ENCODE peak calls at places on chromosomes 7 and 10, in six cellular contexts. One of them, this sample, is unnamed.

GRCh38 chr7:25861704-25862253 is 290.2 kb upstream of the NFE2L3 start:
- DNase-seq in upper lobe of right lung: no peak
- DNase-seq in H9: no peak
- DNase-seq in neural crest cell: no peak
- DNase-seq in GM10248: no peak
- DNase-seq in esophagus squamous epithelium: no peak
- DNase-seq in this sample: no peak

GRCh38 chr7:140640060-140640611 is 477 bp downstream of the DENND2A start:
- DNase-seq in upper lobe of right lung: peak; percentile 69
- DNase-seq in H9: peak; percentile 51
- DNase-seq in neural crest cell: peak; percentile 36
- DNase-seq in GM10248: peak; percentile 37
- DNase-seq in esophagus squamous epithelium: no peak
- DNase-seq in this sample: no peak

GRCh38 chr10:24561453-24561852 is 162.2 kb downstream of the ARHGAP21 start:
- DNase-seq in upper lobe of right lung: no peak
- DNase-seq in H9: no peak
- DNase-seq in neural crest cell: no peak
- DNase-seq in GM10248: no peak
- DNase-seq in esophagus squamous epithelium: no peak
- DNase-seq in this sample: peak; percentile 2

GRCh38 chr10:110610308-110610774 is 33.8 kb upstream of the RBM20 start:
- DNase-seq in upper lobe of right lung: no peak
- DNase-seq in H9: peak; percentile 81
- DNase-seq in neural crest cell: peak; percentile 58
- DNase-seq in GM10248: peak; percentile 61
- DNase-seq in esophagus squamous epithelium: no peak
- DNase-seq in this sample: peak; percentile 3

GRCh38 chr7:298739-299138 is 8.8 kb downstream of the FOXL3 start:
- DNase-seq in upper lobe of right lung: no peak
- DNase-seq in H9: peak; percentile 18
- DNase-seq in neural crest cell: no peak
- DNase-seq in GM10248: no peak
- DNase-seq in esophagus squamous epithelium: no peak
- DNase-seq in this sample: no peak

GRCh38 chr10:67923551-67923950 is 39.1 kb downstream of the SIRT1 start:
- DNase-seq in upper lobe of right lung: no peak
- DNase-seq in H9: no peak
- DNase-seq in neural crest cell: no peak
- DNase-seq in GM10248: no peak
- DNase-seq in esophagus squamous epithelium: no peak
- DNase-seq in this sample: no peak

GRCh38 chr7:50339990-50340500 is 35.5 kb downstream of the IKZF1 start:
- DNase-seq in upper lobe of right lung: no peak
- DNase-seq in H9: no peak
- DNase-seq in neural crest cell: no peak
- DNase-seq in GM10248: no peak
- DNase-seq in esophagus squamous epithelium: no peak
- DNase-seq in this sample: no peak

GRCh38 chr7:134469622-134470021 is 10.7 kb upstream of the AKR1B1 start:
- DNase-seq in upper lobe of right lung: no peak
- DNase-seq in H9: no peak
- DNase-seq in neural crest cell: no peak
- DNase-seq in GM10248: no peak
- DNase-seq in esophagus squamous epithelium: no peak
- DNase-seq in this sample: no peak

GRCh38 chr7:77685219-77685618 is 11.0 kb upstream of the RSBN1L start:
- DNase-seq in upper lobe of right lung: no peak
- DNase-seq in H9: no peak
- DNase-seq in neural crest cell: no peak
- DNase-seq in GM10248: no peak
- DNase-seq in esophagus squamous epithelium: no peak
- DNase-seq in this sample: no peak

GRCh38 chr10:102629661-102630614 is 14.3 kb upstream of the TRIM8 start:
- DNase-seq in upper lobe of right lung: peak; percentile 62
- DNase-seq in H9: peak; percentile 90
- DNase-seq in neural crest cell: no peak
- DNase-seq in GM10248: no peak
- DNase-seq in esophagus squamous epithelium: no peak
- DNase-seq in this sample: peak; percentile 52

GRCh38 chr10:125263551-125263950 is 103.2 kb upstream of the CTBP2 start:
- DNase-seq in upper lobe of right lung: no peak
- DNase-seq in H9: no peak
- DNase-seq in neural crest cell: no peak
- DNase-seq in GM10248: no peak
- DNase-seq in esophagus squamous epithelium: no peak
- DNase-seq in this sample: no peak
- TF ChIP-seq CTCF in upper lobe of right lung: no peak
- TF ChIP-seq CTCF in H9: no peak
- TF ChIP-seq CTCF in neural crest cell: no peak
- TF ChIP-seq CTCF in GM10248: no peak
- TF ChIP-seq CTCF in esophagus squamous epithelium: no peak
- TF ChIP-seq CTCF in this sample: no peak

GRCh38 chr7:72161534-72161933 is 250.6 kb downstream of the CALN1 start:
- DNase-seq in upper lobe of right lung: no peak
- DNase-seq in H9: peak; percentile 47
- DNase-seq in neural crest cell: no peak
- DNase-seq in GM10248: no peak
- DNase-seq in esophagus squamous epithelium: no peak
- DNase-seq in this sample: no peak
- TF ChIP-seq CTCF in upper lobe of right lung: no peak
- TF ChIP-seq CTCF in H9: peak; percentile 73
- TF ChIP-seq CTCF in neural crest cell: peak; percentile 35
- TF ChIP-seq CTCF in GM10248: no peak
- TF ChIP-seq CTCF in esophagus squamous epithelium: no peak
- TF ChIP-seq CTCF in this sample: no peak

DNA sequence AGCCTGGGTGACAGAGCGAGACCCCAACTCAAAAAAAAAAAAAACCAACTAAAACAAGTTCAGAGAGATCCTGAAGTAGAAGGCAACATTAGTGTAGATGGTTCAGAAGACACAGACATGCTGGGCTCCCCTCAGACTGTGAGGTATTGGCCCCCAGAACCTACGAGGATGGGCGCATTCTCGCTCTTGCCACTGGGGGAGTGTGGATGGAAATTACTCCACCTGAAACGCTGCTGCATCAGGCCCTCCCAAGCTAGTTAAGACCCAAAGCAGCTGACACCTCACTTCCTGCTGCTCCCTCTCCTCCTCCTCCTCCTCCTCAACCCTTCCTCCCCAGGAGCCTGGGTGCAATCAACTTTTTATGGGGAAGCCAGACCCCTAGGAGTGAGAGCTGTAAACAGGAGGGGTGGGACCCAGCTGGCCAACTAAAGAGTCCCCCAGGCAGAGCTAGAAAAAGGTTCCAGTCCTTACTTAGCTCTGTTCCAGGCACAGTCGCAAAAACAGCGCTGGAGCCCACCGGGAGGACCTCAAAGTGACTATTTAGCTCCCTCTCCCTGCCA is 7.4 kb downstream of the SH3PXD2A start:
- DNase-seq in upper lobe of right lung: no peak
- DNase-seq in H9: peak; percentile 56
- DNase-seq in neural crest cell: no peak
- DNase-seq in GM10248: no peak
- DNase-seq in esophagus squamous epithelium: no peak
- DNase-seq in this sample: no peak
- TF ChIP-seq CTCF in upper lobe of right lung: no peak
- TF ChIP-seq CTCF in H9: peak; percentile 53
- TF ChIP-seq CTCF in neural crest cell: peak; percentile 46
- TF ChIP-seq CTCF in GM10248: no peak
- TF ChIP-seq CTCF in esophagus squamous epithelium: peak; percentile 10
- TF ChIP-seq CTCF in this sample: peak; percentile 9

DNA sequence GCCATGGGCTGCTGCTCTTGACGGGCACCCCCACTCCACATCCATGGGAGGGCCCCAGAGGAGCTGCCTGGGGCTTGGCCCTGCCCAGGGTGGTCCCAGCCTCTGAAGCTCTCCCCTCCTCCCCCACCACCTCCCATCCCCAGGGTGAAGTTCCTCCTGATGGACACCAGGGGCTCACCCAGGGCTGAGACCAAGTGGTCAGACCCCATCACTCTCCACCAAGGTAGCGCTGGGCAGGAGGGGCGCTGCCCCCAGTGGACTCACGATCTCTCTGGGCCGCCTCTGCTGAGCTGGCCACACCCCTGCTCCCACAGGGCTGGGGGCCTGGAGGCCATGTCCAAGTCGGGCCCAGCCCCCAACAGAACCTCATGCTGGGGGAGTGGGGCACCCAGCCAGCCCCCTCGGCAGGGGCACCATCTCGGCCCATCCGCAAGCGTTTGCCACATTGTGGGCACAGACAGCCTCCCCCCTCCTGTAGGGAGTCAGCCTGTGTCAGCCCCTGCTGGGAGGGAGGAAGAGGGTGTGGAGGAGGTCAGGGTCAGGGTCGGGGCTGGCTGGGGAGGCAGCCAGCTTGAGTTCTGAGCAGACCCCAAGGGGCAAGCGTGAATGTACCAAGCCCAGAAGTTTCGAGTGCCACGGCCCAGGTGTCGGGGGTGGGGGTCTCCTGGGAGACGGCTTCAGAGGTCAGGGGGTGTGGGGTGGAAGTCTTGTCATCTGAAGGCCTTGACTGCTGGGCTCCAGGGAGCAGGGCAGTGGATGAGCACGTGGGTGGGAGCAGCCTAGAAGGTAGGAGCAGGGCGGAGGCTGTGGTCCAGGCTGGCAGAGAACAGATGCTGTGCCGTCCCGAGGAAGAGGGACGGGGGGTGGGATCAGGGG is 2.8 kb downstream of the UPK3B start:
- DNase-seq in upper lobe of right lung: no peak
- DNase-seq in H9: peak; percentile 76
- DNase-seq in neural crest cell: peak; percentile 31
- DNase-seq in GM10248: no peak
- DNase-seq in esophagus squamous epithelium: no peak
- DNase-seq in this sample: no peak
- TF ChIP-seq CTCF in upper lobe of right lung: no peak
- TF ChIP-seq CTCF in H9: peak; percentile 64
- TF ChIP-seq CTCF in neural crest cell: peak; percentile 44
- TF ChIP-seq CTCF in GM10248: no peak
- TF ChIP-seq CTCF in esophagus squamous epithelium: peak; percentile 10
- TF ChIP-seq CTCF in this sample: peak; percentile 19

DNA sequence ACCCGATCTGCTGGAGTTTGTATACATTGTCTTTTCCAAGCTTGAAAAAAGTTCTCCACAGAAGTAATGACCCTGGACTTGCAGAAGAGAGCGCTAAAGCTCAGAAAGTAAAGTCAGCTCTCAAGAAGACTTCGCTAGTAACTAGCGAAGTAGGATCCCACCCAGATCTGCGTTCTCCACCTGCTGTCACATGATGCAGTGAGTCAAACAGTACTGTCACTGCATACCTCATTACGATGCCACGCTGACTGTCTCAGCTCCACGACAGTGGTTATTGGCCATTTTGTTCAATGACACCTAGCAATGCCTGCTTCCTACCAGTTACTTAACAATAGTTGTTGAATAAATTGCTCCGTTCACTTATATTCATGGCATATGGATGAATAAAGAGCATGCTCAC is 29.7 kb upstream of the SEC61G start:
- DNase-seq in upper lobe of right lung: no peak
- DNase-seq in H9: peak; percentile 72
- DNase-seq in neural crest cell: peak; percentile 14
- DNase-seq in GM10248: peak; percentile 54
- DNase-seq in esophagus squamous epithelium: no peak
- DNase-seq in this sample: peak; percentile 70
- TF ChIP-seq CTCF in upper lobe of right lung: peak; percentile 68
- TF ChIP-seq CTCF in H9: peak; percentile 74
- TF ChIP-seq CTCF in neural crest cell: peak; percentile 77
- TF ChIP-seq CTCF in GM10248: peak; percentile 38
- TF ChIP-seq CTCF in esophagus squamous epithelium: peak; percentile 53
- TF ChIP-seq CTCF in this sample: peak; percentile 79

GRCh38 chr10:70942725-70943124 is 54.4 kb upstream of the PCBD1 start:
- DNase-seq in upper lobe of right lung: no peak
- DNase-seq in H9: no peak
- DNase-seq in neural crest cell: no peak
- DNase-seq in GM10248: no peak
- DNase-seq in esophagus squamous epithelium: no peak
- DNase-seq in this sample: no peak
- TF ChIP-seq CTCF in upper lobe of right lung: no peak
- TF ChIP-seq CTCF in H9: no peak
- TF ChIP-seq CTCF in neural crest cell: no peak
- TF ChIP-seq CTCF in GM10248: no peak
- TF ChIP-seq CTCF in esophagus squamous epithelium: no peak
- TF ChIP-seq CTCF in this sample: no peak

DNA sequence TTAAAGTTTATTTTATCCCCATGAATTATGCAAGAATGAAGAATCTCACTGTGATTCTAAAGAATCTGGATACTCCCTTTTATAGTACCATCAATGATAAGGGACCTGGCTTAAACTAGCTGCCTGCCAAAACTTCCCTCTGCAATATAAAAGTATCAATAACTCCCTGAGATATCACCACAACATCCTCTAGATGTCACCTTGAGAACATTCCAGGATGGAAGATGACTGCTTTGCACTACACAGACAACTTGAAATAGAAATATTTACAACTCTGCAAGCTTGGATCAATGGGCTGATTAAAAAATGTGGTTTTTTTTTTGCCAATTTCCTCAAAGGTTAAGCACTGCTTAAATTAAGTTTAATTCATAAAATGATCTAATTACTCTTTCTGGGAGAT is 142.0 kb downstream of the SLC25A13 start:
- DNase-seq in upper lobe of right lung: no peak
- DNase-seq in H9: no peak
- DNase-seq in neural crest cell: no peak
- DNase-seq in GM10248: no peak
- DNase-seq in esophagus squamous epithelium: no peak
- DNase-seq in this sample: no peak
- TF ChIP-seq CTCF in upper lobe of right lung: no peak
- TF ChIP-seq CTCF in H9: no peak
- TF ChIP-seq CTCF in neural crest cell: no peak
- TF ChIP-seq CTCF in GM10248: no peak
- TF ChIP-seq CTCF in esophagus squamous epithelium: no peak
- TF ChIP-seq CTCF in this sample: peak; percentile 10

GRCh38 chr10:20887706-20888535 is 9.2 kb downstream of the NEBL start:
- DNase-seq in upper lobe of right lung: no peak
- DNase-seq in H9: no peak
- DNase-seq in neural crest cell: no peak
- DNase-seq in GM10248: no peak
- DNase-seq in esophagus squamous epithelium: no peak
- DNase-seq in this sample: no peak

GRCh38 chr10:20890009-20890408 is 7.1 kb downstream of the NEBL start:
- DNase-seq in upper lobe of right lung: no peak
- DNase-seq in H9: no peak
- DNase-seq in neural crest cell: no peak
- DNase-seq in GM10248: no peak
- DNase-seq in esophagus squamous epithelium: no peak
- DNase-seq in this sample: no peak

GRCh38 chr10:20891338-20891714 is 5.8 kb downstream of the NEBL start:
- DNase-seq in upper lobe of right lung: no peak
- DNase-seq in H9: no peak
- DNase-seq in neural crest cell: no peak
- DNase-seq in GM10248: no peak
- DNase-seq in esophagus squamous epithelium: no peak
- DNase-seq in this sample: no peak

GRCh38 chr10:20890491-20891337 is 6.4 kb downstream of the NEBL start:
- DNase-seq in upper lobe of right lung: no peak
- DNase-seq in H9: no peak
- DNase-seq in neural crest cell: no peak
- DNase-seq in GM10248: no peak
- DNase-seq in esophagus squamous epithelium: no peak
- DNase-seq in this sample: no peak

GRCh38 chr10:20888620-20889337 is 8.3 kb downstream of the NEBL start:
- DNase-seq in upper lobe of right lung: no peak
- DNase-seq in H9: no peak
- DNase-seq in neural crest cell: no peak
- DNase-seq in GM10248: no peak
- DNase-seq in esophagus squamous epithelium: no peak
- DNase-seq in this sample: no peak
- TF ChIP-seq CTCF in upper lobe of right lung: no peak
- TF ChIP-seq CTCF in H9: no peak
- TF ChIP-seq CTCF in neural crest cell: no peak
- TF ChIP-seq CTCF in GM10248: no peak
- TF ChIP-seq CTCF in esophagus squamous epithelium: no peak
- TF ChIP-seq CTCF in this sample: no peak

This sample was measured in AG09319.